ENCODE peak calls at places on chromosome X, in nine cellular contexts. One of them, this sample, is unnamed.

GRCh38 chrX:15511563-15511962 is 11.0 kb downstream of the BMX start:
- DNase-seq in K562: no peak
- DNase-seq in A549: no peak
- DNase-seq in GM23338: peak
- DNase-seq in GM12878: no peak
- DNase-seq in HCT116: no peak
- DNase-seq in SK-N-SH: no peak
- DNase-seq in Panc1: no peak
- DNase-seq in HepG2: peak
- DNase-seq in this sample: no peak

GRCh38 chrX:117973175-117974075 is 143.2 kb downstream of the KLHL13 start:
- DNase-seq in K562: no peak
- DNase-seq in A549: no peak
- DNase-seq in GM23338: no peak
- DNase-seq in GM12878: no peak
- DNase-seq in HCT116: no peak
- DNase-seq in SK-N-SH: peak
- DNase-seq in Panc1: no peak
- DNase-seq in HepG2: no peak
- DNase-seq in this sample: no peak

GRCh38 chrX:78658851-78659744 is at the start of gene RTL3:
- DNase-seq in K562: no peak
- DNase-seq in A549: no peak
- DNase-seq in GM23338: no peak
- DNase-seq in GM12878: no peak
- DNase-seq in HCT116: no peak
- DNase-seq in SK-N-SH: no peak
- DNase-seq in Panc1: no peak
- DNase-seq in HepG2: no peak
- DNase-seq in this sample: no peak

GRCh38 chrX:2547746-2548145 is 47.0 kb upstream of the DHRSX start:
- DNase-seq in K562: no peak
- DNase-seq in A549: no peak
- DNase-seq in GM23338: no peak
- DNase-seq in GM12878: no peak
- DNase-seq in HCT116: no peak
- DNase-seq in SK-N-SH: no peak
- DNase-seq in Panc1: no peak
- DNase-seq in HepG2: no peak
- DNase-seq in this sample: no peak

GRCh38 chrX:2468406-2469195 is 32.2 kb downstream of the DHRSX start:
- DNase-seq in K562: no peak
- DNase-seq in A549: no peak
- DNase-seq in GM23338: peak
- DNase-seq in GM12878: no peak
- DNase-seq in HCT116: no peak
- DNase-seq in SK-N-SH: no peak
- DNase-seq in Panc1: no peak
- DNase-seq in HepG2: no peak
- DNase-seq in this sample: no peak

GRCh38 chrX:40097101-40097491 is 662 bp downstream of the BCOR start:
- DNase-seq in K562: peak
- DNase-seq in A549: peak
- DNase-seq in GM23338: no peak
- DNase-seq in GM12878: no peak
- DNase-seq in HCT116: no peak
- DNase-seq in SK-N-SH: peak
- DNase-seq in Panc1: no peak
- DNase-seq in HepG2: no peak
- DNase-seq in this sample: no peak

GRCh38 chrX:153649178-153649914 is 2.3 kb downstream of the DUSP9 start:
- DNase-seq in K562: peak
- DNase-seq in A549: peak
- DNase-seq in GM23338: peak
- DNase-seq in GM12878: no peak
- DNase-seq in HCT116: no peak
- DNase-seq in SK-N-SH: peak
- DNase-seq in Panc1: no peak
- DNase-seq in HepG2: peak
- DNase-seq in this sample: peak

GRCh38 chrX:150730719-150731118 is 37.5 kb downstream of the MTMR1 start:
- DNase-seq in K562: no peak
- DNase-seq in A549: no peak
- DNase-seq in GM23338: no peak
- DNase-seq in GM12878: no peak
- DNase-seq in HCT116: no peak
- DNase-seq in SK-N-SH: no peak
- DNase-seq in Panc1: no peak
- DNase-seq in HepG2: no peak
- DNase-seq in this sample: no peak

GRCh38 chrX:14362731-14363130 is 166.6 kb upstream of the GLRA2 start:
- DNase-seq in K562: no peak
- DNase-seq in A549: no peak
- DNase-seq in GM23338: no peak
- DNase-seq in GM12878: no peak
- DNase-seq in HCT116: no peak
- DNase-seq in SK-N-SH: no peak
- DNase-seq in Panc1: no peak
- DNase-seq in HepG2: no peak
- DNase-seq in this sample: no peak

GRCh38 chrX:136210243-136210642 is 41.0 kb downstream of the MAP7D3 start:
- DNase-seq in K562: no peak
- DNase-seq in A549: no peak
- DNase-seq in GM23338: no peak
- DNase-seq in GM12878: no peak
- DNase-seq in HCT116: no peak
- DNase-seq in SK-N-SH: no peak
- DNase-seq in Panc1: no peak
- DNase-seq in HepG2: no peak
- DNase-seq in this sample: no peak

GRCh38 chrX:18721683-18722499 is 14.4 kb downstream of the PPEF1 start:
- DNase-seq in K562: no peak
- DNase-seq in A549: no peak
- DNase-seq in GM23338: no peak
- DNase-seq in GM12878: no peak
- DNase-seq in HCT116: no peak
- DNase-seq in SK-N-SH: no peak
- DNase-seq in Panc1: no peak
- DNase-seq in HepG2: peak
- DNase-seq in this sample: no peak

GRCh38 chrX:107581923-107582322 is 46.4 kb upstream of the PRPS1 start:
- DNase-seq in K562: no peak
- DNase-seq in A549: no peak
- DNase-seq in GM23338: no peak
- DNase-seq in GM12878: no peak
- DNase-seq in HCT116: no peak
- DNase-seq in SK-N-SH: no peak
- DNase-seq in Panc1: no peak
- DNase-seq in HepG2: no peak
- DNase-seq in this sample: no peak

GRCh38 chrX:107577933-107578332 is 50.4 kb upstream of the PRPS1 start:
- DNase-seq in K562: no peak
- DNase-seq in A549: no peak
- DNase-seq in GM23338: no peak
- DNase-seq in GM12878: no peak
- DNase-seq in HCT116: no peak
- DNase-seq in SK-N-SH: no peak
- DNase-seq in Panc1: no peak
- DNase-seq in HepG2: no peak
- DNase-seq in this sample: no peak

GRCh38 chrX:107576841-107577240 is 51.5 kb upstream of the PRPS1 start:
- DNase-seq in K562: no peak
- DNase-seq in A549: no peak
- DNase-seq in GM23338: no peak
- DNase-seq in GM12878: no peak
- DNase-seq in HCT116: no peak
- DNase-seq in SK-N-SH: no peak
- DNase-seq in Panc1: no peak
- DNase-seq in HepG2: no peak
- DNase-seq in this sample: no peak

GRCh38 chrX:107576392-107576791 is 51.9 kb upstream of the PRPS1 start:
- DNase-seq in K562: no peak
- DNase-seq in A549: no peak
- DNase-seq in GM23338: no peak
- DNase-seq in GM12878: no peak
- DNase-seq in HCT116: no peak
- DNase-seq in SK-N-SH: no peak
- DNase-seq in Panc1: no peak
- DNase-seq in HepG2: no peak
- DNase-seq in this sample: no peak

GRCh38 chrX:107579956-107580355 is 48.4 kb upstream of the PRPS1 start:
- DNase-seq in K562: no peak
- DNase-seq in A549: no peak
- DNase-seq in GM23338: no peak
- DNase-seq in GM12878: no peak
- DNase-seq in HCT116: no peak
- DNase-seq in SK-N-SH: no peak
- DNase-seq in Panc1: no peak
- DNase-seq in HepG2: no peak
- DNase-seq in this sample: no peak
- TF ChIP-seq REST in K562: no peak
- TF ChIP-seq REST in A549: no peak
- TF ChIP-seq REST in GM23338: no peak
- TF ChIP-seq REST in GM12878: no peak
- TF ChIP-seq REST in HCT116: no peak
- TF ChIP-seq REST in SK-N-SH: no peak
- TF ChIP-seq REST in Panc1: no peak
- TF ChIP-seq REST in HepG2: no peak
- TF ChIP-seq REST in this sample: no peak

DNA sequence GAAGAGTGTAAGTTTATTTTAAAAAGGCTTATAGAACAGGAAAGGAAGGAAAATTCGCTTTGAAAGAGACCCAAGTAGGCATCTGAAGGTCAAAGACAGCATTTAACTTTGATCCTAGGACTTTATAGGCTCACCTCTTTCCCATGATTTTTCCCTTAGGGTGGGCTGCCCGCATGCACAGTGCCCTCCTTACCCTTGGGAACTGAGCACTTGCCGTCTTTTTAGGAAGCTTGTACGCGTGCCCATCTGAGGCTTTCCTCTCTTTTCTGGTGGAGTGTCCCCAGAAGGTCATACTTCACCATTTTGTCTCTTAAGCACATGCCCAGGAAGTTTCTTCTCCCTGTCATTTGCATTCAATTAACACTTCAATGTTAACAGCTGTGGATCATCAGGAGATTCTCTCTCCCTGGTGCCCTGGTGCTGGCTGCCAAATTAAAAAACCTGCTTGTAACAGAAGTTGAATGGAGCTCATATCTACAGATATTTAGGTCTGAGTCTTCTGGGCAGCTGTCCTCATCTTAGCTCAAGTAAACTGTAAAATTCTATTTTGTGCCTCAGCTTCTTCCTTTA is 38.4 kb upstream of the IL9R start:
- DNase-seq in K562: no peak
- DNase-seq in A549: no peak
- DNase-seq in GM23338: peak
- DNase-seq in GM12878: no peak
- DNase-seq in HCT116: no peak
- DNase-seq in SK-N-SH: no peak
- DNase-seq in Panc1: no peak
- DNase-seq in HepG2: no peak
- DNase-seq in this sample: no peak
- H3K4me3 ChIP-seq in K562: no peak
- H3K4me3 ChIP-seq in A549: no peak
- H3K4me3 ChIP-seq in GM23338: peak
- H3K4me3 ChIP-seq in GM12878: no peak
- H3K4me3 ChIP-seq in HCT116: no peak
- H3K4me3 ChIP-seq in SK-N-SH: no peak
- H3K4me3 ChIP-seq in Panc1: no peak
- H3K4me3 ChIP-seq in HepG2: no peak
- H3K4me3 ChIP-seq in this sample: no peak

DNA sequence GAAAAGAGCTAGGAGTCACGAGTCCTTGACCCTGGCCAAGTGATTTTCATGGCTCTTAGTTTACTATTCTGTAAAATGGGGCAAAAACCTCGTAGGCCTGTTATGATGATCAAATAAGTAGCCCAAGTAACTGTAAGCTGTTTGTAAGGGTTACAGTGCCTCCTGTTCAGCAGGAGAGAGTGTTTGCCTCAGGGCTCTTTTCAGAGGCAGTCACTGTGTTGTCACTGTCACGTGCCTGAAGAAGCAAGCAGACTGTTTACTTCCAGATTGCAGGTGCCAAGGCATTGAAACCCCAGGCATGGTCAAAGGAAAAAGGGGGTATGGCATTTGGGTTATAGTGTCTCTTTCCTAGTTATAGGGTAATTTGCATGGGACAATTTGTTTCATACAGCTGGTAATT is 4.5 kb downstream of the RAB39B start:
- DNase-seq in K562: no peak
- DNase-seq in A549: no peak
- DNase-seq in GM23338: no peak
- DNase-seq in GM12878: no peak
- DNase-seq in HCT116: no peak
- DNase-seq in SK-N-SH: no peak
- DNase-seq in Panc1: no peak
- DNase-seq in HepG2: no peak
- DNase-seq in this sample: no peak
- TF ChIP-seq REST in K562: no peak
- TF ChIP-seq REST in A549: no peak
- TF ChIP-seq REST in GM23338: no peak
- TF ChIP-seq REST in GM12878: no peak
- TF ChIP-seq REST in HCT116: no peak
- TF ChIP-seq REST in SK-N-SH: no peak
- TF ChIP-seq REST in Panc1: no peak
- TF ChIP-seq REST in HepG2: no peak
- TF ChIP-seq REST in this sample: no peak

GRCh38 chrX:16643160-16643559 is 6.8 kb upstream of the S100G start:
- DNase-seq in K562: no peak
- DNase-seq in A549: no peak
- DNase-seq in GM23338: peak
- DNase-seq in GM12878: no peak
- DNase-seq in HCT116: no peak
- DNase-seq in SK-N-SH: no peak
- DNase-seq in Panc1: no peak
- DNase-seq in HepG2: no peak
- DNase-seq in this sample: no peak

GRCh38 chrX:16651422-16651821 is 1.5 kb downstream of the S100G start:
- DNase-seq in K562: no peak
- DNase-seq in A549: no peak
- DNase-seq in GM23338: no peak
- DNase-seq in GM12878: no peak
- DNase-seq in HCT116: no peak
- DNase-seq in SK-N-SH: no peak
- DNase-seq in Panc1: no peak
- DNase-seq in HepG2: no peak
- DNase-seq in this sample: no peak

GRCh38 chrX:16640823-16641222 is 9.1 kb upstream of the S100G start:
- DNase-seq in K562: no peak
- DNase-seq in A549: no peak
- DNase-seq in GM23338: no peak
- DNase-seq in GM12878: no peak
- DNase-seq in HCT116: no peak
- DNase-seq in SK-N-SH: no peak
- DNase-seq in Panc1: no peak
- DNase-seq in HepG2: no peak
- DNase-seq in this sample: no peak

GRCh38 chrX:16649858-16650257 is at the start of gene S100G:
- DNase-seq in K562: no peak
- DNase-seq in A549: no peak
- DNase-seq in GM23338: no peak
- DNase-seq in GM12878: no peak
- DNase-seq in HCT116: no peak
- DNase-seq in SK-N-SH: no peak
- DNase-seq in Panc1: no peak
- DNase-seq in HepG2: no peak
- DNase-seq in this sample: no peak

GRCh38 chrX:16646366-16647168 is 3.4 kb upstream of the S100G start:
- DNase-seq in K562: no peak
- DNase-seq in A549: no peak
- DNase-seq in GM23338: no peak
- DNase-seq in GM12878: no peak
- DNase-seq in HCT116: no peak
- DNase-seq in SK-N-SH: no peak
- DNase-seq in Panc1: no peak
- DNase-seq in HepG2: peak
- DNase-seq in this sample: no peak
- H3K4me3 ChIP-seq in K562: no peak
- H3K4me3 ChIP-seq in A549: no peak
- H3K4me3 ChIP-seq in GM23338: no peak
- H3K4me3 ChIP-seq in GM12878: no peak
- H3K4me3 ChIP-seq in HCT116: no peak
- H3K4me3 ChIP-seq in SK-N-SH: no peak
- H3K4me3 ChIP-seq in Panc1: no peak
- H3K4me3 ChIP-seq in HepG2: no peak
- H3K4me3 ChIP-seq in this sample: no peak

This sample was measured in HL-60.